ENCODE peak calls at places on chromosomes 3 and 15, in four cellular contexts. P is Kasumi-1; R is A549; W is activated CD8-positive, alpha-beta memory T cell treated with anti-CD3 and anti-CD28 coated beads, Interleukin-2, amount 10 ng/mL, durations not matched to agents 7 days and 5 days. X is an unnamed sample.

GRCh38 chr3:187767266-187768032 is 22.2 kb upstream of the BCL6 start:
- DNase-seq in P (no peak), R (no peak), W (no peak), X (no peak)

GRCh38 chr15:25464784-25465183 is 26.0 kb upstream of the UBE3A start:
- DNase-seq in W (no peak), R (no peak), P (no peak), X (no peak)

GRCh38 chr15:58003810-58004209 is 61.7 kb downstream of the ALDH1A2 start:
- DNase-seq in W (no peak), P (no peak), R (no peak), X (no peak)

GRCh38 chr3:145282505-145282904 is 878.5 kb downstream of the PLOD2 start:
- DNase-seq in R (no peak), W (no peak), P (no peak), X (no peak)

GRCh38 chr3:122514123-122515019 is at the start of gene KPNA1:
- DNase-seq in R (peak), P (peak), W (peak), X (peak)

GRCh38 chr15:92772626-92773244 is 117.2 kb upstream of the FAM174B start:
- DNase-seq in W (no peak), P (no peak), R (no peak), X (no peak)

GRCh38 chr15:90529369-90530249 is at the start of gene CRTC3:
- DNase-seq in R (peak), P (peak), W (peak), X (peak)

GRCh38 chr15:67199391-67199790 is 55.1 kb downstream of the AAGAB start:
- DNase-seq in W (no peak), P (no peak), R (no peak), X (no peak)

GRCh38 chr3:82641701-82642100 is 880.3 kb upstream of the GBE1 start:
- DNase-seq in R (no peak), P (no peak), W (no peak), X (no peak)

GRCh38 chr3:196627043-196627442 is 12.5 kb upstream of the NRROS start:
- DNase-seq in R (no peak), W (no peak), P (no peak), X (no peak)

GRCh38 chr15:81885135-81885534 is 160.7 kb downstream of the MEX3B start:
- DNase-seq in P (no peak), W (no peak), R (no peak), X (no peak)

GRCh38 chr3:44338828-44339127 is 212 bp downstream of the TCAIM start:
- DNase-seq in P (no peak), R (no peak), W (no peak), X (no peak)

GRCh38 chr3:47851888-47852603 is 49.1 kb downstream of the DHX30 start:
- DNase-seq in W (no peak), P (no peak), R (no peak), X (no peak)

X was measured in osteocyte.